ENCODE peak calls at places on chromosomes 5 and 9, in five cellular contexts. T is CD8-positive, alpha-beta T cell; K is suprapubic skin; R is hepatocyte; A is SK-N-SH. B is an unnamed sample.

GRCh38 chr5:20368581-20368980 is 380.6 kb upstream of the CDH18 start:
- DNase-seq in T (no peak), K (no peak), R (no peak), A (no peak), B (no peak)

GRCh38 chr9:104503440-104503839 is 623 bp upstream of the OR13F1 start:
- DNase-seq in T (no peak), K (no peak), R (no peak), A (no peak), B (no peak)

GRCh38 chr5:169706758-169707450 is 69.8 kb downstream of the DOCK2 start:
- DNase-seq in T (no peak), K (no peak), R (no peak), A (no peak), B (no peak)

GRCh38 chr9:26163931-26164330 is 485.7 kb upstream of the TUSC1 start:
- DNase-seq in T (no peak), K (no peak), R (no peak), A (no peak), B (no peak)

GRCh38 chr5:178306430-178307225 is 74.0 kb upstream of the PHYKPL start:
- DNase-seq in T (peak; percentile 1), K (peak; percentile 66), R (no peak), A (no peak), B (no peak)

GRCh38 chr9:79776581-79776980 is 204.8 kb downstream of the TLE4 start:
- DNase-seq in T (no peak), K (no peak), R (no peak), A (no peak), B (no peak)

GRCh38 chr9:18756712-18757125 is 276.3 kb downstream of the SAXO1 start:
- DNase-seq in T (no peak), K (no peak), R (no peak), A (no peak), B (no peak)

GRCh38 chr9:17905356-17906203 is 326.7 kb downstream of the SH3GL2 start:
- DNase-seq in T (no peak), K (no peak), R (peak; percentile 8), A (no peak), B (no peak)

GRCh38 chr5:14032944-14033343 is 88.5 kb upstream of the DNAH5 start:
- DNase-seq in T (no peak), K (no peak), R (no peak), A (no peak), B (no peak)

GRCh38 chr9:87379300-87379699 is 118.4 kb upstream of the DAPK1 start:
- DNase-seq in T (no peak), K (no peak), R (no peak), A (no peak), B (no peak)

GRCh38 chr9:113933188-113933587 is 57.1 kb downstream of the ZNF618 start:
- DNase-seq in T (no peak), K (no peak), R (no peak), A (no peak), B (no peak)

GRCh38 chr5:65103674-65104035 is 334.9 kb downstream of the CWC27 start:
- DNase-seq in T (peak; percentile 23), K (no peak), R (no peak), A (no peak), B (no peak)

GRCh38 chr5:67878911-67879310 is 336.6 kb upstream of the PIK3R1 start:
- DNase-seq in T (no peak), K (no peak), R (no peak), A (no peak), B (no peak)

GRCh38 chr5:119022017-119022745 is 33.8 kb upstream of the DTWD2 start:
- DNase-seq in T (no peak), K (no peak), R (peak; percentile 17), A (peak; percentile 33), B (no peak)

GRCh38 chr5:107937710-107938355 is 267.1 kb upstream of the EFNA5 start:
- DNase-seq in T (no peak), K (no peak), R (peak; percentile 14), A (no peak), B (peak; percentile 66)

GRCh38 chr5:151812757-151813309 is 41.1 kb downstream of the G3BP1 start:
- DNase-seq in T (no peak), K (no peak), R (no peak), A (no peak), B (no peak)

GRCh38 chr9:38380230-38380871 is 12.2 kb upstream of the ALDH1B1 start:
- DNase-seq in T (no peak), K (no peak), R (no peak), A (no peak), B (no peak)

GRCh38 chr5:173243215-173243614 is 8.2 kb upstream of the NKX2-5 start:
- DNase-seq in T (no peak), K (peak; percentile 4), R (no peak), A (no peak), B (no peak)

GRCh38 chr5:75574791-75575190 is 36.5 kb upstream of the ANKDD1B start:
- DNase-seq in T (no peak), K (no peak), R (peak; percentile 5), A (no peak), B (no peak)

GRCh38 chr5:164600166-164600715 is 1094.8 kb downstream of the MAT2B start:
- DNase-seq in T (no peak), K (no peak), R (peak; percentile 10), A (no peak), B (no peak)

GRCh38 chr5:134647750-134648424 is 698 bp upstream of the SEC24A start:
- DNase-seq in T (peak; percentile 11), K (no peak), R (peak; percentile 32), A (no peak), B (no peak)

GRCh38 chr9:123851851-123852250 is 78.1 kb downstream of the DENND1A start:
- DNase-seq in T (no peak), K (no peak), R (no peak), A (no peak), B (no peak)

GRCh38 chr5:142627371-142628217 is 58.3 kb downstream of the FGF1 start:
- DNase-seq in T (no peak), K (no peak), R (no peak), A (no peak), B (no peak)

GRCh38 chr9:7592321-7593319 is 207.0 kb downstream of the DMAC1 start:
- DNase-seq in T (no peak), K (no peak), R (no peak), A (peak; percentile 6), B (no peak)

DNA sequence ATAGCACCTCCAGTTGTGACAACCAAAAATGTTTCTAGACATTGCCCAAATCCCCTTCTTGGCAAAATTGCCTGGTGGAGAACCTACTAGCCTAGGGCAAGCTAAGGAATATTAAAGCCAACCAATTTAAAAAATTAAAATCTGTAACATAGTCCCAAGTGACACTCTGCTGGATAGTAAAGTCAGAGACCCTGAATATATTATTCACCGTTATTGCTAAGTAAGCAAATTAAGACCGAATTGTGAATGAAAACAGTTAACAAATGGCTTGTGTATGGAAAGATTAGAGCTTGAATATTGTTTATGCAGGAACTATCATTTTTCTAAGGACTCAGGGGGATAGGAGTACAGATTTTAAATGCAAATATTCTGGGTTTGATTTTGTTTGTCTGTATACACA is 208.1 kb downstream of the DMAC1 start:
- DNase-seq in T (no peak), K (no peak), R (no peak), A (no peak), B (no peak)
- H3K27ac ChIP-seq in T (no peak overlapping the region), K (no peak overlapping the region), R (no peak overlapping the region), A (no peak overlapping the region), B (no peak overlapping the region)

GRCh38 chr9:109794361-109795012 is 14.5 kb downstream of the PALM2AKAP2 start:
- DNase-seq in T (no peak), K (no peak), R (no peak), A (no peak), B (no peak)

GRCh38 chr9:109793921-109794320 is 13.9 kb downstream of the PALM2AKAP2 start:
- DNase-seq in T (no peak), K (no peak), R (no peak), A (no peak), B (no peak)

GRCh38 chr9:109791003-109791677 is 11.1 kb downstream of the PALM2AKAP2 start:
- DNase-seq in T (no peak), K (no peak), R (no peak), A (no peak), B (no peak)

GRCh38 chr9:109791747-109792146 is 11.7 kb downstream of the PALM2AKAP2 start:
- DNase-seq in T (no peak), K (no peak), R (no peak), A (no peak), B (no peak)

DNA sequence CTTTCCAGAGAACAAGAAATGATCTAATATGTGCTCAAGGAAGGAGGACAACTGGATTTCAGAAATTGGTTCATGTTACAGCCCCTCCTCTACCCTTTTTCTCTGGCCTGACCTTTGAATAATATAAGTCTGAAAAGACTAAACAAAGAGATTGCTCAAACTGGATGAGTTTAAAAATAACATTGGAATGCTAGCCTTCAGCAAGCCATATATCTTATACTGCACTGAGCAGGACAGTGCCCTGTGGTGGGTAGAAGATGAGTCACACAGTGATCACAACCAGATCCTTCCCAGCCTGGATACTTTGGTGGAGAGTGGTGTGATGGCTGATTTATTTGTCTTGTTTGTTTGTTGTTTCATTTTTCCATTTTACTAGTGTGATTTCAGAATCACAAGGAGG is 13.2 kb downstream of the PALM2AKAP2 start:
- DNase-seq in T (no peak), K (no peak), R (peak; percentile 64), A (no peak), B (no peak)
- H3K4me3 ChIP-seq in T (no peak overlapping the region), K (no peak overlapping the region), R (no peak overlapping the region), A (no peak overlapping the region), B (no peak overlapping the region)

DNA sequence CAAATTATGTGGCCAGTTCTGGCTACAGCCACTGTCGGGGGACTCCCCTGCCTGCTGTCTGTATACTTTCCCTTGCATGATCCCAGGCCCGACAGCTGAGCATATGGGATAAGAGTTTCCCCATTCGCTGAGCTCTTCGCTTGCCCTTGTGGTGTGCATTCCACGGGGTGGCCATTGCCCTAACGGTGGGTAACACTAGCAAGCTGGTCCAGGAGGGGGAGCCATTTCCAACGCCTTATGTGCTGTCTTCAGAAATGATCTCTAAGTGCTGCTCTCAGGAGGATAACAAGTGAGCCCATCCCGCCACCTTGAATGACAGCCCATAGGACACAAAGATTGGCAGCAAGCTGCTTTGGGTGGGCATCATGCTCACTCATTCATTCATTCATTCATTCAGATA is 190.9 kb downstream of the FSTL4 start:
- DNase-seq in T (no peak), K (no peak), R (peak; percentile 50), A (peak; percentile 70), B (peak; percentile 38)
- TF ChIP-seq CTCF in T (no peak), K (no peak), R (peak; percentile 33), A (peak; percentile 60), B (peak; percentile 44)

DNA sequence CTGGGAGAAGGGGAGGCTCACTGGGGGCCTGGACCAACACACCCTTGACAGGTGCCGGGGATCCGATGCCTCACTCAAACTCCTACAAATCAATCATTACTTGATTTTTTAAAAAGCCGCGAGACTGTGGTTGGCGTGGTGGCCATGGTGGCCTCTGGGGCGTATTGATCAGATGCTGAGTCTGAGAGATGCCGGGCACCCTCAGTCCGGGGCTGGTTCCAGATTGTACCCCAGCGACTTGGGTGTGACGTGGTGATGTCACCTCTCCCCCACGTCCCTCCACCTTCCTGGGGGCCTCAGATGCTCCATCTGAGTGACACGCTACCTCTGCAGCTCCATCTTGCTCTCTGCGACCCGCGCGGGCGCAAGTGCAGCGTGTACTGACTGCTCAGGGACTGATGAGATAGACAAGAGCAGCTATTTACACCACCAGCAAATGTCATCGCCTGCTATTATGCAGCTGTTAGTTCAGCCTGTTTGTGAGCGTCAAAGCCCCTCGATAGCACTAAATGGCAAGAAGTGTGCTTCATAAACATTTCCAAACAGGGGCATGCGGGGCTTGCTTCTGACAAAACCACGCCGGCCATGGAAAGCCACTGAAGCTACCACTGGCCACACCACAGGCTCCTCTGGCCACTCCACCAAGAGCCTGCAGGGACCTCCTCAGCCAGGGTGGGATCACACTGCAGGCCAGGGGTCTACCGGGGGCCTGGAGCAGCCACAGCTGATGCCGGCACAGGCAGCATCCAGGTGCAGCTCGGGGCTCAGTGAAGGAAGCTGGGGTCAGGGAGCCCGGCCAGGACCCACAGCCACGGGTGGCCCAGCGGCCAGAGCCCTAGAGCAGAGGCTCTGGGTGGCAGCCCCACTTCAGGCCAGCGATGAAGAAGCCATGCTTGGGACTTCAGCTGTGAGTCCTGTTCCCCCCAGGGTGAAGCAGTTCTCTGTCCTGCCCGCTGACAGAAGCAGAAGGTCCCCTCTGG is 50.1 kb downstream of the SLC6A3 start:
- DNase-seq in T (no peak), K (no peak), R (no peak), A (no peak), B (no peak)
- H3K27ac ChIP-seq in T (no peak overlapping the region), K (no peak overlapping the region), R (no peak overlapping the region), A (no peak overlapping the region), B (no peak overlapping the region)